ENCODE peak calls at places on chromosomes 1 and 21, in seven cellular contexts. One of them, this sample, is unnamed.

GRCh38 chr1:239421810-239422209 is 35.4 kb downstream of the CHRM3 start:
- DNase-seq in heart left ventricle: no peak
- DNase-seq in hepatocyte: no peak
- DNase-seq in cardiac fibroblast: no peak
- DNase-seq in lower leg skin: no peak
- DNase-seq in psoas muscle: no peak
- DNase-seq in fibroblast of the aortic adventitia: no peak
- DNase-seq in this sample: no peak

GRCh38 chr1:97084566-97084965 is 363.0 kb downstream of the PTBP2 start:
- DNase-seq in heart left ventricle: no peak
- DNase-seq in hepatocyte: no peak
- DNase-seq in cardiac fibroblast: no peak
- DNase-seq in lower leg skin: no peak
- DNase-seq in psoas muscle: no peak
- DNase-seq in fibroblast of the aortic adventitia: no peak
- DNase-seq in this sample: peak

GRCh38 chr1:176466514-176466913 is 3.5 kb downstream of the PAPPA2 start:
- DNase-seq in heart left ventricle: no peak
- DNase-seq in hepatocyte: peak
- DNase-seq in cardiac fibroblast: no peak
- DNase-seq in lower leg skin: no peak
- DNase-seq in psoas muscle: no peak
- DNase-seq in fibroblast of the aortic adventitia: peak
- DNase-seq in this sample: no peak

GRCh38 chr1:87226341-87226760 is 102.3 kb upstream of the LMO4 start:
- DNase-seq in heart left ventricle: peak
- DNase-seq in hepatocyte: peak
- DNase-seq in cardiac fibroblast: peak
- DNase-seq in lower leg skin: peak
- DNase-seq in psoas muscle: peak
- DNase-seq in fibroblast of the aortic adventitia: peak
- DNase-seq in this sample: peak

GRCh38 chr1:93607814-93608187 is 73.8 kb downstream of the BCAR3 start:
- DNase-seq in heart left ventricle: no peak
- DNase-seq in hepatocyte: no peak
- DNase-seq in cardiac fibroblast: no peak
- DNase-seq in lower leg skin: no peak
- DNase-seq in psoas muscle: no peak
- DNase-seq in fibroblast of the aortic adventitia: no peak
- DNase-seq in this sample: no peak

GRCh38 chr1:159821171-159821867 is 5.4 kb upstream of the SLAMF8 start:
- DNase-seq in heart left ventricle: no peak
- DNase-seq in hepatocyte: no peak
- DNase-seq in cardiac fibroblast: peak
- DNase-seq in lower leg skin: no peak
- DNase-seq in psoas muscle: no peak
- DNase-seq in fibroblast of the aortic adventitia: peak
- DNase-seq in this sample: no peak

GRCh38 chr1:232432313-232432712 is 197.6 kb downstream of the SIPA1L2 start:
- DNase-seq in heart left ventricle: no peak
- DNase-seq in hepatocyte: no peak
- DNase-seq in cardiac fibroblast: no peak
- DNase-seq in lower leg skin: no peak
- DNase-seq in psoas muscle: peak
- DNase-seq in fibroblast of the aortic adventitia: no peak
- DNase-seq in this sample: no peak

GRCh38 chr1:157359309-157360020 is 192.8 kb downstream of the FCRL5 start:
- DNase-seq in heart left ventricle: no peak
- DNase-seq in hepatocyte: peak
- DNase-seq in cardiac fibroblast: no peak
- DNase-seq in lower leg skin: no peak
- DNase-seq in psoas muscle: no peak
- DNase-seq in fibroblast of the aortic adventitia: no peak
- DNase-seq in this sample: peak

GRCh38 chr1:147545133-147545532 is 3.8 kb downstream of the BCL9 start:
- DNase-seq in heart left ventricle: peak
- DNase-seq in hepatocyte: peak
- DNase-seq in cardiac fibroblast: peak
- DNase-seq in lower leg skin: peak
- DNase-seq in psoas muscle: peak
- DNase-seq in fibroblast of the aortic adventitia: peak
- DNase-seq in this sample: peak

GRCh38 chr1:246497331-246497915 is 9.7 kb downstream of the SMYD3 start:
- DNase-seq in heart left ventricle: no peak
- DNase-seq in hepatocyte: peak
- DNase-seq in cardiac fibroblast: peak
- DNase-seq in lower leg skin: no peak
- DNase-seq in psoas muscle: no peak
- DNase-seq in fibroblast of the aortic adventitia: peak
- DNase-seq in this sample: peak

DNA sequence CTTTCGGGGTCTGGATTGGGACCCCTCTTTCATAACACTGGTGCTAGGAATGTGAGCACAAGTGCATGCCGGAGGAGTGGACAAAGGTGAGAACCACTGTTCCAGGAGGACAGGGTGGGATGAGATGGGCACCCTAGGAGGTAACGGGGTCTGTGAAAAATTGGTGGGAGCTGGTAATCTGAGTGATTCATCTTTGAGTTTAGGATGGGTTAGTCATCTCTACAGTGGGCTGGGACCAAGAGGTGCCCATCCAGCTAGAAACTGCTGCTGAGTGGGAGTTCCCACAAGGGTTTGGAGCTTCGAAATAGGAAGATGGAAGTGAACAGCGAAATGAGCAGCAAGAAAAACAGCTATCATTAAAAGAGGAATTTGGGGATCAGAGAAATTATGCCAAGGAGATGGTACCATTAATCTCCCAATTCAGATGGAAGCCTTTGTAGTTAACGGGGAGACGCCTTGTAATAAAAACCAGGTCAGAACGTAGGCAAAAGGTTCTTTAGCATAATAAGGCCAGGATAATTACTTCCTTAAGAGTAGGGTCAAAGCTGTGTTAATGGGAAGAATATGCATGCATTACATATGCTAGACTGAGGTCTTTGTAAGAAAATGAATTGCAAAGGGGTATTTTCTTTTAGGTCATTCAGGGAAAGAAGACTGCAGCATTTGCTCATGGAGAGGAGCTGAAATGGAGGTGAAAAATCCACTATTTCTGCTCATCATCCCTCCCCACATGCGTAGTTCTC is 55.5 kb downstream of the OLFML3 start:
- DNase-seq in heart left ventricle: no peak
- DNase-seq in hepatocyte: no peak
- DNase-seq in cardiac fibroblast: no peak
- DNase-seq in lower leg skin: no peak
- DNase-seq in psoas muscle: no peak
- DNase-seq in fibroblast of the aortic adventitia: no peak
- DNase-seq in this sample: peak
- H3K4me3 ChIP-seq in heart left ventricle: no peak
- H3K4me3 ChIP-seq in hepatocyte: no peak
- H3K4me3 ChIP-seq in cardiac fibroblast: no peak
- H3K4me3 ChIP-seq in lower leg skin: no peak
- H3K4me3 ChIP-seq in psoas muscle: no peak
- H3K4me3 ChIP-seq in fibroblast of the aortic adventitia: no peak
- H3K4me3 ChIP-seq in this sample: no peak

DNA sequence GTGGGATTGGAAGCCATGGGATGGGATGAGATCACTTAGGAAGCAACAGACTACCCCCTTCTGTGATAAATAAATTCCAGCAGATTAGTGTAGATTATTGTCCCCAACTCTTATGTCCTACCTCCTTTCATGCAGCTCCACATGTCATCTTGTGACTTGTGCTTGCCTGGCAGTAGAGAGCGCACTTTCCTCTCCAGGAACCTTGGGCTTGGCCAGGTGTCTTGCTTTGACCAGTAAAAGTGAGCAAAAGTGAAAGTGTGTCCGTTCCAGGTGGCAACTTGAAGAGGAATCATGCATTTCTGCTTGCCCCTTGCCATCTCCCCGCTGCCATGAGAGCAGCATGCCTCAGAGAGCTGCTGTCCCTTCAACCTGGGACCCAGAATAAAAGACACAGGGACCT is 122.9 kb upstream of the ERG start:
- DNase-seq in heart left ventricle: no peak
- DNase-seq in hepatocyte: no peak
- DNase-seq in cardiac fibroblast: no peak
- DNase-seq in lower leg skin: no peak
- DNase-seq in psoas muscle: no peak
- DNase-seq in fibroblast of the aortic adventitia: no peak
- DNase-seq in this sample: no peak
- TF ChIP-seq CTCF in heart left ventricle: no peak
- TF ChIP-seq CTCF in hepatocyte: no peak
- TF ChIP-seq CTCF in cardiac fibroblast: no peak
- TF ChIP-seq CTCF in lower leg skin: no peak
- TF ChIP-seq CTCF in psoas muscle: no peak
- TF ChIP-seq CTCF in fibroblast of the aortic adventitia: no peak
- TF ChIP-seq CTCF in this sample: no peak

GRCh38 chr21:40842197-40842552 is 4.8 kb downstream of the DSCAM start:
- DNase-seq in heart left ventricle: no peak
- DNase-seq in hepatocyte: no peak
- DNase-seq in cardiac fibroblast: no peak
- DNase-seq in lower leg skin: no peak
- DNase-seq in psoas muscle: no peak
- DNase-seq in fibroblast of the aortic adventitia: no peak
- DNase-seq in this sample: no peak
- H3K4me3 ChIP-seq in heart left ventricle: no peak
- H3K4me3 ChIP-seq in hepatocyte: no peak
- H3K4me3 ChIP-seq in cardiac fibroblast: no peak
- H3K4me3 ChIP-seq in lower leg skin: no peak
- H3K4me3 ChIP-seq in psoas muscle: no peak
- H3K4me3 ChIP-seq in fibroblast of the aortic adventitia: no peak
- H3K4me3 ChIP-seq in this sample: no peak

DNA sequence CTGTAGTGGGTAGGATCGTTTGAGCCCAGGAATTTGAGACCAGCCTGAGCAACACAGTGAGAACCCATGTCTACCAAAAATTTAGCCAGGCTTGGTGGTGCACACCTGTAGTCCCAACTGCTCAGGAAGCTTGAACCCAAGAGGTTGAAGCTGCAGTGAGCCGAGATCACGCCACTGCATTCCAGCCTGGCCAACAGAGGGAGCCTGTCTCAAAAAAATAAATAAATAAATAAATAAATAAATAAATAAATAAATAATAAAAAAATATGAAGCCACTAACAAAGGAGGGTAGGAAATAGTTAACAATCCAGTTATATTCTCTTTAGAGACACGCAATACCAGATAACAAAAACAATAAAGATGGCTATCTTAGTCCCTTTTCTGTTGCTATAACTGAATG is 11.9 kb upstream of the CBR3 start:
- DNase-seq in heart left ventricle: no peak
- DNase-seq in hepatocyte: no peak
- DNase-seq in cardiac fibroblast: no peak
- DNase-seq in lower leg skin: no peak
- DNase-seq in psoas muscle: no peak
- DNase-seq in fibroblast of the aortic adventitia: no peak
- DNase-seq in this sample: no peak
- TF ChIP-seq CTCF in heart left ventricle: peak
- TF ChIP-seq CTCF in hepatocyte: peak
- TF ChIP-seq CTCF in cardiac fibroblast: peak
- TF ChIP-seq CTCF in lower leg skin: no peak
- TF ChIP-seq CTCF in psoas muscle: peak
- TF ChIP-seq CTCF in fibroblast of the aortic adventitia: peak
- TF ChIP-seq CTCF in this sample: peak

DNA sequence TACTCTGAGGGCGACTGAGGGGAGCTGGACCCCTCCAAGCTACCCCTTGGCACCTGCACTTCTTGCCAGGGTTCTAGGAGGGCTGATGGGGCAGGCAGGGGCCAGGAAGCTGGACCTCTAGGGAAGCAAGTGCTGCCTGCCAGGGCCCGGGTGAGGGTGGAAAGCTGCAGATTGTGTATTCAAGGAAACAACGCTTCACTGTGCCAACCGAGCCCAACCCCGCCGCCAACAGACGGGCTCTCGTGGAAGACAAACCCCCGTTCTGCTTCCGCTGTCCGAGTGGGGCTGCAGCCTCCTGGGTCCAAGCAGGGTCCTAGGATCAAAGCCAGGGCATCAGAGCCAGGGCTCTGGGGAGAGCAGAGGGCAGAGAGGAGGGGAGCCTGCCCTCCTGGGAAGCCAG is 3.2 kb downstream of the EFHD2 start:
- DNase-seq in heart left ventricle: no peak
- DNase-seq in hepatocyte: no peak
- DNase-seq in cardiac fibroblast: no peak
- DNase-seq in lower leg skin: no peak
- DNase-seq in psoas muscle: no peak
- DNase-seq in fibroblast of the aortic adventitia: no peak
- DNase-seq in this sample: no peak
- H3K4me3 ChIP-seq in heart left ventricle: peak
- H3K4me3 ChIP-seq in hepatocyte: no peak
- H3K4me3 ChIP-seq in cardiac fibroblast: no peak
- H3K4me3 ChIP-seq in lower leg skin: no peak
- H3K4me3 ChIP-seq in psoas muscle: no peak
- H3K4me3 ChIP-seq in fibroblast of the aortic adventitia: no peak
- H3K4me3 ChIP-seq in this sample: no peak

GRCh38 chr1:12003762-12004161 is 15.5 kb upstream of the MIIP start:
- DNase-seq in heart left ventricle: no peak
- DNase-seq in hepatocyte: no peak
- DNase-seq in cardiac fibroblast: no peak
- DNase-seq in lower leg skin: no peak
- DNase-seq in psoas muscle: no peak
- DNase-seq in fibroblast of the aortic adventitia: no peak
- DNase-seq in this sample: no peak

GRCh38 chr1:11999236-11999635 is 19.0 kb downstream of the MFN2 start:
- DNase-seq in heart left ventricle: no peak
- DNase-seq in hepatocyte: no peak
- DNase-seq in cardiac fibroblast: no peak
- DNase-seq in lower leg skin: no peak
- DNase-seq in psoas muscle: no peak
- DNase-seq in fibroblast of the aortic adventitia: no peak
- DNase-seq in this sample: no peak

GRCh38 chr1:12001996-12002493 is 17.3 kb upstream of the MIIP start:
- DNase-seq in heart left ventricle: peak
- DNase-seq in hepatocyte: no peak
- DNase-seq in cardiac fibroblast: no peak
- DNase-seq in lower leg skin: no peak
- DNase-seq in psoas muscle: no peak
- DNase-seq in fibroblast of the aortic adventitia: peak
- DNase-seq in this sample: no peak

GRCh38 chr1:11998636-11999035 is 18.4 kb downstream of the MFN2 start:
- DNase-seq in heart left ventricle: no peak
- DNase-seq in hepatocyte: no peak
- DNase-seq in cardiac fibroblast: no peak
- DNase-seq in lower leg skin: no peak
- DNase-seq in psoas muscle: no peak
- DNase-seq in fibroblast of the aortic adventitia: no peak
- DNase-seq in this sample: no peak

GRCh38 chr1:12001249-12001917 is 17.9 kb upstream of the MIIP start:
- DNase-seq in heart left ventricle: no peak
- DNase-seq in hepatocyte: no peak
- DNase-seq in cardiac fibroblast: peak
- DNase-seq in lower leg skin: no peak
- DNase-seq in psoas muscle: no peak
- DNase-seq in fibroblast of the aortic adventitia: peak
- DNase-seq in this sample: peak
- TF ChIP-seq CTCF in heart left ventricle: peak
- TF ChIP-seq CTCF in hepatocyte: peak
- TF ChIP-seq CTCF in cardiac fibroblast: peak
- TF ChIP-seq CTCF in lower leg skin: no peak
- TF ChIP-seq CTCF in psoas muscle: peak
- TF ChIP-seq CTCF in fibroblast of the aortic adventitia: peak
- TF ChIP-seq CTCF in this sample: peak

GRCh38 chr1:46447499-46448108 is 42.0 kb upstream of the DMBX1 start:
- DNase-seq in heart left ventricle: no peak
- DNase-seq in hepatocyte: no peak
- DNase-seq in cardiac fibroblast: no peak
- DNase-seq in lower leg skin: no peak
- DNase-seq in psoas muscle: no peak
- DNase-seq in fibroblast of the aortic adventitia: no peak
- DNase-seq in this sample: no peak
- H3K4me3 ChIP-seq in heart left ventricle: peak
- H3K4me3 ChIP-seq in hepatocyte: no peak
- H3K4me3 ChIP-seq in cardiac fibroblast: no peak
- H3K4me3 ChIP-seq in lower leg skin: no peak
- H3K4me3 ChIP-seq in psoas muscle: peak
- H3K4me3 ChIP-seq in fibroblast of the aortic adventitia: no peak
- H3K4me3 ChIP-seq in this sample: no peak

GRCh38 chr1:60345049-60345448 is 271.5 kb upstream of the C1orf87 start:
- DNase-seq in heart left ventricle: no peak
- DNase-seq in hepatocyte: no peak
- DNase-seq in cardiac fibroblast: no peak
- DNase-seq in lower leg skin: no peak
- DNase-seq in psoas muscle: no peak
- DNase-seq in fibroblast of the aortic adventitia: no peak
- DNase-seq in this sample: no peak
- TF ChIP-seq CTCF in heart left ventricle: no peak
- TF ChIP-seq CTCF in hepatocyte: no peak
- TF ChIP-seq CTCF in cardiac fibroblast: no peak
- TF ChIP-seq CTCF in lower leg skin: no peak
- TF ChIP-seq CTCF in psoas muscle: no peak
- TF ChIP-seq CTCF in fibroblast of the aortic adventitia: no peak
- TF ChIP-seq CTCF in this sample: no peak